ENCODE peak calls at places on chromosomes 16 and 17, in seven cellular contexts. One of them, this sample, is unnamed.

GRCh38 chr16:73161977-73162376 is 114.0 kb upstream of the ZFHX3 start:
- DNase-seq in dorsolateral prefrontal cortex: no peak
- DNase-seq in HCEC 1CT: no peak
- DNase-seq in HAP-1: no peak
- DNase-seq in head of caudate nucleus: no peak
- DNase-seq in NCI-H510A: no peak
- DNase-seq in heart right ventricle: no peak
- DNase-seq in this sample: no peak

GRCh38 chr17:80106176-80106575 is 4.8 kb downstream of the GAA start:
- DNase-seq in dorsolateral prefrontal cortex: no peak
- DNase-seq in HCEC 1CT: no peak
- DNase-seq in HAP-1: no peak
- DNase-seq in head of caudate nucleus: peak; percentile 29
- DNase-seq in NCI-H510A: no peak
- DNase-seq in heart right ventricle: no peak
- DNase-seq in this sample: no peak

GRCh38 chr16:68093816-68094613 is 8.8 kb downstream of the NFATC3 start:
- DNase-seq in dorsolateral prefrontal cortex: no peak
- DNase-seq in HCEC 1CT: peak; percentile 80
- DNase-seq in HAP-1: no peak
- DNase-seq in head of caudate nucleus: no peak
- DNase-seq in NCI-H510A: no peak
- DNase-seq in heart right ventricle: no peak
- DNase-seq in this sample: peak; percentile 12

GRCh38 chr16:12896562-12896961 is 4.8 kb upstream of the SHISA9 start:
- DNase-seq in dorsolateral prefrontal cortex: no peak
- DNase-seq in HCEC 1CT: peak; percentile 15
- DNase-seq in HAP-1: no peak
- DNase-seq in head of caudate nucleus: no peak
- DNase-seq in NCI-H510A: no peak
- DNase-seq in heart right ventricle: no peak
- DNase-seq in this sample: peak; percentile 61

GRCh38 chr16:71893888-71894228 is 1.5 kb upstream of the IST1 start:
- DNase-seq in dorsolateral prefrontal cortex: no peak
- DNase-seq in HCEC 1CT: no peak
- DNase-seq in HAP-1: no peak
- DNase-seq in head of caudate nucleus: no peak
- DNase-seq in NCI-H510A: no peak
- DNase-seq in heart right ventricle: no peak
- DNase-seq in this sample: no peak

GRCh38 chr16:51556694-51557327 is 405.7 kb upstream of the SALL1 start:
- DNase-seq in dorsolateral prefrontal cortex: no peak
- DNase-seq in HCEC 1CT: peak; percentile 81
- DNase-seq in HAP-1: peak; percentile 65
- DNase-seq in head of caudate nucleus: no peak
- DNase-seq in NCI-H510A: no peak
- DNase-seq in heart right ventricle: no peak
- DNase-seq in this sample: peak; percentile 93

GRCh38 chr16:70782237-70782636 is 18.7 kb downstream of the VAC14 start:
- DNase-seq in dorsolateral prefrontal cortex: no peak
- DNase-seq in HCEC 1CT: no peak
- DNase-seq in HAP-1: no peak
- DNase-seq in head of caudate nucleus: no peak
- DNase-seq in NCI-H510A: no peak
- DNase-seq in heart right ventricle: no peak
- DNase-seq in this sample: peak; percentile 55

GRCh38 chr17:11730747-11731146 is 132.5 kb downstream of the DNAH9 start:
- DNase-seq in dorsolateral prefrontal cortex: no peak
- DNase-seq in HCEC 1CT: no peak
- DNase-seq in HAP-1: no peak
- DNase-seq in head of caudate nucleus: no peak
- DNase-seq in NCI-H510A: no peak
- DNase-seq in heart right ventricle: no peak
- DNase-seq in this sample: no peak